ENCODE peak calls at places on chromosomes 7 and 10, in nine cellular contexts. G is body of pancreas, E is sigmoid colon, Z is tibial nerve, W is IMR-90, Y is prostate gland, S is stomach, T is spleen, D is esophagus squamous epithelium. H is an unnamed sample. For H3K4me1, the result is how much of the 10 kb centered on the place peaks cover.

GRCh38 chr10:50623299-50624153 is at the start of gene SGMS1:
- DNase-seq in E (peak), W (peak), D (peak), Z (peak), T (peak), S (peak), G (peak), Y (peak), H (peak)

GRCh38 chr10:106278385-106278784 is 886.1 kb downstream of the SORCS1 start:
- DNase-seq in W (no peak), D (no peak), T (no peak), Z (no peak), E (no peak), Y (no peak), G (no peak), S (no peak), H (no peak)

GRCh38 chr10:18501610-18502009 is 149.8 kb downstream of the NSUN6 start:
- DNase-seq in E (no peak), Y (no peak), G (no peak), W (no peak), D (no peak), S (no peak), Z (no peak), T (no peak), H (no peak)

GRCh38 chr7:157228864-157229422 is 90.2 kb downstream of the UBE3C start:
- DNase-seq in D (no peak), Y (no peak), W (peak), S (no peak), G (peak), E (no peak), T (no peak), Z (no peak), H (no peak)

GRCh38 chr10:26653004-26653403 is 44.5 kb upstream of the PDSS1 start:
- DNase-seq in Y (no peak), W (no peak), Z (no peak), S (no peak), G (no peak), D (no peak), E (no peak), T (peak), H (no peak)

GRCh38 chr7:5143106-5143505 is 46.9 kb upstream of the WIPI2 start:
- DNase-seq in S (no peak), Y (no peak), D (no peak), T (no peak), G (no peak), E (no peak), Z (no peak), W (no peak), H (no peak)

GRCh38 chr10:85651507-85651902 is 715.1 kb downstream of the GRID1 start:
- DNase-seq in S (no peak), D (no peak), Y (no peak), T (no peak), E (no peak), W (no peak), G (no peak), Z (no peak), H (no peak)

GRCh38 chr10:131187274-131187673 is 124.2 kb downstream of the TCERG1L start:
- DNase-seq in D (no peak), Y (no peak), W (no peak), Z (no peak), S (no peak), G (no peak), E (no peak), T (no peak), H (no peak)

GRCh38 chr10:73247509-73248258 is 629 bp upstream of the DNAJC9 start:
- DNase-seq in Z (no peak), G (no peak), T (no peak), D (no peak), E (no peak), S (no peak), W (peak), Y (no peak), H (no peak)

GRCh38 chr10:77710759-77711682 is 73.4 kb upstream of the KCNMA1 start:
- DNase-seq in D (no peak), W (peak), T (peak), Y (peak), G (peak), E (peak), S (peak), Z (peak), H (peak)

GRCh38 chr7:38699481-38699880 is 68.3 kb upstream of the AMPH start:
- DNase-seq in Y (no peak), D (no peak), E (no peak), S (no peak), G (no peak), T (no peak), W (peak), Z (no peak), H (no peak)

GRCh38 chr10:132507467-132507955 is 30.1 kb upstream of the INPP5A start:
- DNase-seq in D (no peak), T (peak), W (no peak), Y (no peak), Z (no peak), S (peak), G (no peak), E (peak), H (no peak)

GRCh38 chr7:24477807-24478655 is 95.2 kb upstream of the PALS2 start:
- DNase-seq in T (no peak), E (no peak), Z (peak), W (peak), Y (no peak), S (no peak), D (no peak), G (peak), H (peak)

DNA sequence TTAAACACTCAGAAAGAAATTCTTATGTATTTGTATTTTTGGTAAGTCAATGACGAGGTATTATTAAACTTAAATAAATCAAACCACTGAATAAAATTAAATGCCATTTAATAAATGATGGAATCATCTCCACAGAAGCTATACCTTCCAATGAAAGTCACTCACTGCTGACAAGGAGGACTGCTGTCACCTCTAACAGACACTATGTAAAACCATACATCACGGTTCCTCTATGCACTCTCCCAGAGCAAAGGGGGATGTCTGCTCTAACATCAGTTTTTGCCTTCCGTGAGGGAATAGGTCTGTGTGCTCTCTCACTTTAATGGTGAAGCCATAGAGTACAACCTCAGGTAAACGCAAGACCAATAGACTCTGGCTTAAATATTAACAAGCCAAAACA is 99.7 kb upstream of the DDC start:
- DNase-seq in G (no peak), Y (no peak), W (no peak), E (no peak), D (no peak), T (no peak), S (no peak), Z (no peak), H (no peak)
- H3K4me3 ChIP-seq in G (no peak), Y (no peak), W (no peak), E (no peak), D (no peak), T (no peak), S (no peak), Z (no peak), H (peak)

DNA sequence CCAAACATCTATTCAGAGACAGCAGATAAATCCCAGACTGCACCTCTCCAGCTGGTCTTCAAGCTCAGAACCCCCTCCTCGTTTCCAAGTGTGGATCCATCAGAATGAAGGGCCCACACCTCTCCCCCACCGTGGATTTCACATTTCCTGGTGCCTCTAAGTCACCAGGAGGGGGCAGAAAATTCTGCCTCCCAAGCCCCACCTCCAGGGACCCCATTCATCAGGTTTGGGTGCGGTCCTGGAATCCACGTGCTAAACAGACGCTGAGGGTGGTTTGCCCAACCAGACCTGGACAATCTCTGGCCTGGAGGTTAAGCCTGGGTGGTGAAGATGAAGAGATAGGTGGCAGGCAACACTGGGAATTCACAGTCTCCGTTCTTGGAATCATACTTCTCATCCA is 92.4 kb downstream of the WDR11 start:
- DNase-seq in D (no peak), E (no peak), S (no peak), G (no peak), Y (no peak), W (no peak), T (no peak), Z (no peak), H (no peak)
- H3K4me1 ChIP-seq in D (under half), E (under half), S (under half), G (under half), Y (under half), W (under half), T (under half), Z (under half), H (under half)

GRCh38 chr10:11015371-11015934 is 2.2 kb upstream of the CELF2 start:
- DNase-seq in Y (no peak), G (no peak), W (no peak), Z (no peak), E (no peak), T (no peak), D (no peak), S (no peak), H (no peak)
- TF ChIP-seq POLR2A in Y (no peak), G (no peak), W (no peak), Z (no peak), E (no peak), T (no peak), D (no peak), S (no peak), H (no peak)

GRCh38 chr7:52831321-52831720 is 204.1 kb upstream of the POM121L12 start:
- DNase-seq in W (no peak), E (no peak), G (no peak), S (no peak), D (no peak), Z (no peak), T (no peak), Y (no peak), H (no peak)
- H3K4me3 ChIP-seq in W (no peak), E (no peak), G (no peak), S (no peak), D (no peak), Z (no peak), T (no peak), Y (no peak), H (no peak)

GRCh38 chr7:55345292-55345691 is 19.8 kb upstream of the LANCL2 start:
- DNase-seq in T (no peak), Y (no peak), W (no peak), Z (no peak), S (no peak), E (no peak), G (no peak), D (no peak), H (no peak)

GRCh38 chr7:55342216-55342871 is 22.8 kb upstream of the LANCL2 start:
- DNase-seq in T (no peak), G (no peak), Y (no peak), D (no peak), W (no peak), E (no peak), S (no peak), Z (no peak), H (no peak)

GRCh38 chr7:55343860-55344606 is 21.1 kb upstream of the LANCL2 start:
- DNase-seq in S (no peak), G (no peak), Z (no peak), Y (no peak), E (no peak), T (no peak), W (no peak), D (no peak), H (no peak)

GRCh38 chr7:55343002-55343781 is 21.9 kb upstream of the LANCL2 start:
- DNase-seq in D (no peak), G (no peak), E (no peak), S (no peak), W (no peak), Y (no peak), Z (no peak), T (no peak), H (no peak)

GRCh38 chr7:55344840-55345239 is 20.3 kb upstream of the LANCL2 start:
- DNase-seq in S (no peak), E (no peak), G (no peak), W (no peak), Y (no peak), D (no peak), Z (no peak), T (no peak), H (no peak)
- H3K4me1 ChIP-seq in S (under half), E (under half), G (under half), W (under half), Y (under half), D (under half), Z (under half), T (under half), H (under half)

GRCh38 chr10:21495002-21495685 is 30.3 kb downstream of the SKIDA1 start:
- DNase-seq in D (no peak), Z (no peak), G (no peak), W (peak), S (no peak), Y (no peak), E (no peak), T (peak), H (no peak)

GRCh38 chr10:21496285-21497176 is 29.0 kb downstream of the SKIDA1 start:
- DNase-seq in W (peak), S (peak), Z (no peak), Y (peak), G (peak), E (peak), D (no peak), T (peak), H (peak)

GRCh38 chr10:21497177-21497807 is 28.2 kb downstream of the SKIDA1 start:
- DNase-seq in D (peak), S (peak), E (peak), Z (peak), T (peak), Y (peak), G (peak), W (peak), H (peak)

GRCh38 chr10:21494221-21495001 is 31.1 kb downstream of the SKIDA1 start:
- DNase-seq in T (peak), D (no peak), Z (no peak), E (peak), W (no peak), Y (no peak), S (no peak), G (no peak), H (no peak)

GRCh38 chr10:21495686-21496284 is 29.7 kb downstream of the SKIDA1 start:
- DNase-seq in D (peak), Y (peak), W (peak), G (peak), Z (peak), E (peak), S (peak), T (peak), H (peak)
- TF ChIP-seq POLR2A in D (no peak), Y (no peak), W (no peak), G (no peak), Z (no peak), E (no peak), S (no peak), T (no peak), H (no peak)

DNA sequence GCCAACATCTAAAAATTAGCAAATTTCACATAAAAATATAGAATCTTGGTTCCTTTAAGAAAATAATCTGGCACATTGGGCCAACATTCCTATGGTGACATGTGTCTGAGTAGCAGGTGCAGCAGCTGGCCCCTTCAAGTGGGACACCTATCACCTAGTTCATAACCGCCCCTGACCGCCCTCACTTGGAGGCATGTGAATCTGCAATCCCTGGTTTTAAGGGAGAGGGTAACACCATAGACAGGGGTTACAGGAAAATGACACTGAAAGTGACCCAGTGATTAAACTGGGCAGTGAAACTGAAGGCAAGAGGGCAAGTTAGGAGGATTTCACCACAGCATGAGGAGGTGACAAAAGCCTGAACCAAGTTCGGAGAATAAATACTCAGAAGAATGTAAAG is 1.1 kb downstream of the RSU1 start:
- DNase-seq in S (no peak), W (no peak), D (no peak), Z (no peak), E (no peak), G (peak), T (no peak), Y (no peak), H (no peak)
- H3K4me3 ChIP-seq in S (peak), W (peak), D (peak), Z (peak), E (peak), G (peak), T (no peak), Y (no peak), H (peak)

GRCh38 chr10:22621726-22622125 is 92.7 kb downstream of the PIP4K2A start:
- DNase-seq in S (no peak), Z (no peak), D (no peak), Y (no peak), W (no peak), G (no peak), E (no peak), T (no peak), H (no peak)
- H3K4me1 ChIP-seq in S (half or more), Z (under half), D (half or more), Y (under half), W (under half), G (under half), E (half or more), T (half or more), H (under half)

GRCh38 chr7:142835487-142835886 is 19.4 kb upstream of the EPHB6 start:
- DNase-seq in E (no peak), D (no peak), T (no peak), G (no peak), Y (no peak), W (no peak), Z (no peak), S (no peak), H (no peak)

GRCh38 chr7:142842251-142842766 is 12.6 kb upstream of the EPHB6 start:
- DNase-seq in E (no peak), Y (no peak), T (no peak), S (no peak), W (no peak), G (no peak), D (no peak), Z (no peak), H (no peak)

GRCh38 chr7:142833174-142834027 is 21.5 kb upstream of the EPHB6 start:
- DNase-seq in Z (no peak), T (no peak), G (no peak), W (no peak), D (no peak), S (no peak), E (no peak), Y (no peak), H (no peak)

DNA sequence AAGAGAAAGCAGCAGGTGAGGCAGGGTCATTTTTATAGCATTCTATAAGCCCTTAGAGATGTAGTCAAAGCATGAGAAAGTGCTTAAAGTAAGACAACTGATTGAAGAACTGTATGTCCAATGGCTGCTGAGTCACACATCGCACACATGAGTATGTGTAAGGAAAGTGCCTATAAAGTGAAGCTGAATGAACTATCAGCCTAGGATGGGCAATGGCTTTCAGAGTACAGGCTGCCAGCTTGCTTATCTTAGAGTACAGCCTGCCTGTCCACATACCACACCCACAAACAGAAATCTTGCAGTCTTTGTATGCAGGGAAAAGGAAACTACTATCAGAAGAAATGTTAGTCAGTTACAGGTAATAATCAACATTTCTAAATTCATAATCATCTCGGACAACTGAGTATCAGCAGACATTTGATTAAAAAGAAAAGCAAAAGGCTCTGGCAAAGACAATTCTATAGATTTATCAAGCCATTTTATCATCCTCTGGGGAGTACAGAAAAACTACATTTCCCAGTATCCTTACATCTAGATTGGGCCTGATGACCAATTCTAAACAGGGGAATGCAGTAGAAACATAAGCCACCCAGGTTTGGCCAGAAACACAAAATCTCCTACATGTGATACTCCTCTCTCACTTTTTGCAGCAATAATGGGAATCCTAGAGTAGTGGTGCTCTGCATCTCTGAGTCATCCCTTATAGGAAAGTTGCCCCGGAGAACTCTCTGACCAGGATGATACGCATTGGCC is 16.2 kb upstream of the EPHB6 start:
- DNase-seq in Z (no peak), S (no peak), T (no peak), G (no peak), Y (no peak), D (no peak), E (no peak), W (no peak), H (no peak)
- TF ChIP-seq POLR2A in Z (no peak), S (no peak), T (no peak), G (no peak), Y (no peak), D (no peak), E (no peak), W (no peak), H (no peak)

H was measured in gastrocnemius medialis.